ENCODE peak calls at places on chromosomes 3 and 15, in five cellular contexts. G, T, M, U and V are unnamed samples.

GRCh38 chr3:136994772-136995516 is 37.2 kb downstream of the IL20RB start:
- DNase-seq in G (no peak), T (no peak), M (peak), U (peak), V (peak)

GRCh38 chr3:170301404-170301803 is 56.1 kb upstream of the SKIL start:
- DNase-seq in G (no peak), T (no peak), M (no peak), U (peak), V (no peak)

GRCh38 chr15:41919954-41920538 is 26.2 kb upstream of the SPTBN5 start:
- DNase-seq in G (no peak), T (no peak), M (no peak), U (no peak), V (no peak)

GRCh38 chr15:74194572-74195559 is 7.7 kb downstream of the STRA6 start:
- DNase-seq in G (no peak), T (no peak), M (no peak), U (no peak), V (no peak)

GRCh38 chr15:26179906-26180305 is 316.8 kb upstream of the ATP10A start:
- DNase-seq in G (no peak), T (peak), M (no peak), U (no peak), V (no peak)

GRCh38 chr15:92884813-92885461 is 15.2 kb upstream of the CHD2 start:
- DNase-seq in G (no peak), T (no peak), M (no peak), U (peak), V (no peak)

GRCh38 chr3:86180696-86181095 is 810.3 kb downstream of the VGLL3 start:
- DNase-seq in G (no peak), T (peak), M (no peak), U (no peak), V (peak)

GRCh38 chr3:177802151-177802900 is 605.0 kb upstream of the TBL1XR1 start:
- DNase-seq in G (no peak), T (no peak), M (no peak), U (peak), V (no peak)

GRCh38 chr3:87771338-87772059 is 287.3 kb downstream of the CGGBP1 start:
- DNase-seq in G (peak), T (peak), M (no peak), U (peak), V (no peak)

GRCh38 chr3:45082139-45082538 is 56.0 kb downstream of the CLEC3B start:
- DNase-seq in G (no peak), T (no peak), M (no peak), U (no peak), V (no peak)

GRCh38 chr3:186057594-186057993 is 51.3 kb downstream of the ETV5 start:
- DNase-seq in G (no peak), T (no peak), M (no peak), U (peak), V (peak)

GRCh38 chr3:62607287-62608029 is 234.1 kb upstream of the FEZF2 start:
- DNase-seq in G (no peak), T (peak), M (no peak), U (peak), V (peak)

GRCh38 chr15:75468908-75469307 is 17.4 kb upstream of the SIN3A start:
- DNase-seq in G (no peak), T (no peak), M (no peak), U (no peak), V (no peak)

GRCh38 chr3:150759319-150759718 is 3.6 kb downstream of the SIAH2 start:
- DNase-seq in G (no peak), T (no peak), M (no peak), U (peak), V (peak)

GRCh38 chr3:196969660-196970546 is 1.3 kb upstream of the PIGZ start:
- DNase-seq in G (no peak), T (peak), M (peak), U (no peak), V (peak)

GRCh38 chr3:137792633-137793271 is 28.6 kb downstream of the SOX14 start:
- DNase-seq in G (peak), T (peak), M (no peak), U (no peak), V (peak)

GRCh38 chr3:123632161-123632655 is 47.4 kb upstream of the HACD2 start:
- DNase-seq in G (no peak), T (peak), M (peak), U (no peak), V (no peak)

GRCh38 chr15:73922186-73923151 is 3.8 kb upstream of the LOXL1 start:
- DNase-seq in G (no peak), T (peak), M (no peak), U (no peak), V (no peak)

GRCh38 chr3:40691598-40691905 is 166.8 kb downstream of the ZNF621 start:
- DNase-seq in G (no peak), T (no peak), M (peak), U (peak), V (no peak)

GRCh38 chr3:115092220-115092791 is 54.8 kb downstream of the ZBTB20 start:
- DNase-seq in G (peak), T (peak), M (peak), U (peak), V (peak)

GRCh38 chr15:88647362-88648105 is 8.7 kb downstream of the ISG20 start:
- DNase-seq in G (no peak), T (no peak), M (peak), U (no peak), V (no peak)

GRCh38 chr3:32961189-32961715 is 9.8 kb downstream of the CCR4 start:
- DNase-seq in G (no peak), T (no peak), M (no peak), U (no peak), V (no peak)

GRCh38 chr3:99789322-99789721 is 28.3 kb upstream of the CMSS1 start:
- DNase-seq in G (no peak), T (peak), M (no peak), U (peak), V (peak)

GRCh38 chr3:4504340-4505261 is 11.5 kb downstream of the ITPR1 start:
- DNase-seq in G (no peak), T (no peak), M (peak), U (peak), V (peak)

GRCh38 chr15:91338763-91339162 is 238.7 kb downstream of the SV2B start:
- DNase-seq in G (no peak), T (peak), M (no peak), U (peak), V (peak)

DNA sequence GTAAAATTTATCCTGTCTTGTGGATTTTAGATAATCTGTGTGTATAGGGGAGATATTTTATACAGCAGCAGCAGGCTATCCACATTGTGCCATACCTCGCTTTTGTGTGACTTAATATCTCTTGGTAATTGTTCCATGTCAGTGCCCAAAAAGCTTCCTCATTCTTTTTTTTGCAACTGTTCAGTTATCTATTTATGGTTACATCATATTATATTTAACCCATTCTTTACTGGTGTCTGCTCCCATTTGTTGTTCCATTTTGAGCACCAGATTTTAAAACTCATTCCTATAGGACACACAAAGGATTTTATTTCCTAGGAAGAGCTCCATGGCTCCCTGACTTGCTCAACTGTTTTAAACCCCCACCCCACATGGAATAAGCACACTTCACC is 86.3 kb upstream of the RASGRP1 start:
- DNase-seq in G (no peak), T (no peak), M (no peak), U (no peak), V (no peak)
- H3K27ac ChIP-seq in G (no peak), T (no peak), M (no peak), U (no peak), V (no peak)

GRCh38 chr3:128503164-128503651 is 10.2 kb upstream of the GATA2 start:
- DNase-seq in G (no peak), T (peak), M (no peak), U (no peak), V (no peak)
- TF ChIP-seq CTCF in G (peak), T (peak), M (no peak), U (peak), V (no peak)

GRCh38 chr3:49927798-49928197 is 1.8 kb downstream of the MON1A start:
- DNase-seq in G (no peak), T (no peak), M (no peak), U (no peak), V (no peak)

GRCh38 chr3:49929333-49930240 is at the start of gene MON1A:
- DNase-seq in G (peak), T (peak), M (peak), U (peak), V (peak)

GRCh38 chr3:49930241-49930690 is 655 bp upstream of the MON1A start:
- DNase-seq in G (no peak), T (no peak), M (no peak), U (no peak), V (no peak)

GRCh38 chr3:49926117-49926728 is 3.4 kb downstream of the MON1A start:
- DNase-seq in G (no peak), T (no peak), M (no peak), U (no peak), V (no peak)

DNA sequence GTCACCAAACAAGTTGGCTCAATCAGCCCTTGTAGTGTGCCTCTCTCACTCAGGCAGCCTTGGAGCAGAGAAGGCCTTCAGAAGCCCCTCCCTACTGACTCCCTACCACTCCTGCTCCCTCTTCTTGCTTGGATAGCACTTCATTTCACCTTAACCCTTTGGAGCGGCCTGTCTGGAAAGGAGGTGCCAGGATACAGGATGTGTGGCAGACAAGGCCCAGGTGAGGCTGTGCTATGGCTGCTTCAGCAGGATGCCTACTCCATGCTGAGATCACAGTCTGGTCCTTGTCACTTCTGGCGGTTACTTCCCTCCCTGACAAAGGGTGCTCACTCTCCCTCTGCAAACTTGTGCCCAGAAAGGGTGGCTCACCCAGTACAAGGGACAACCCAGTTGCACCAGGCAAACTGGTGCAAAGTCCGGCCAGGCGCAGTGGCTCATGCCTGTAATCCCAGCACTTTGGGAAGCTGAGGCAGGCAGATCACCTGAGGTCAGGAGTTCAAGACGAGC is 1.0 kb downstream of the MON1A start:
- DNase-seq in G (no peak), T (no peak), M (no peak), U (no peak), V (no peak)
- H3K27ac ChIP-seq in G (no peak), T (no peak), M (no peak), U (no peak), V (peak)

GRCh38 chr15:84821501-84822021 is 4.4 kb downstream of the ALPK3 start:
- DNase-seq in G (no peak), T (no peak), M (no peak), U (no peak), V (no peak)
- TF ChIP-seq CTCF in G (no peak), T (no peak), M (no peak), U (no peak), V (no peak)

DNA sequence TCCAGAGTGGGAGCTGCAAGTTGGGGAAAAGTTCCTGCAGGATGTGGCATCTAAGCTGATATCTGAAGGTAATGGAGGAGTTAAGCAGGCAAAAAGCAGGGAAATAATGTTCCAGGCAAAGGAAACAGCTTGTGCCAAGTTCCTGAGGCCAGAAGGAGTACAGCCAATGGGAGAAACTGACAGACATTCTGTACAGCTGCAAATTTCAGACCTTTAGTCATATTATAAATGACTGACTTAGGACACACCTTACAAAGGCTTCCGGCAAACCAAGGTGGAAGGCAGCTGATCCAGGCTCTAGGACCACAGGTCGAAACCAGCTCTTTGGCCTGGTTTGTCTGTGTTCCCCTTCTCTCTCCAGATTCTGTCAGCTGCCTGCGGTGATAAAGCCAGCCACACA is 9.3 kb downstream of the WWTR1 start:
- DNase-seq in G (no peak), T (no peak), M (no peak), U (peak), V (peak)
- H3K27ac ChIP-seq in G (peak), T (no peak), M (peak), U (peak), V (peak)